ENCODE peak calls at places on chromosomes 6 and 20, in seven cellular contexts. U, X, J, K, W, H and F are unnamed samples.
A peak's percentile ranks its signal among the peaks of the same experiment; 100 is the strongest.

GRCh38 chr6:14619419-14619781 is 501.8 kb downstream of the CD83 start:
- DNase-seq in U (no peak), X (no peak), J (no peak), K (no peak), W (no peak), H (no peak), F (no peak)

GRCh38 chr20:57090590-57091560 is 175.6 kb downstream of the BMP7 start:
- DNase-seq in U (no peak), X (no peak), J (no peak), K (no peak), W (no peak), H (no peak), F (no peak)

GRCh38 chr6:134634952-134635351 is 314.9 kb downstream of the ALDH8A1 start:
- DNase-seq in U (no peak), X (no peak), J (no peak), K (no peak), W (no peak), H (no peak), F (no peak)

GRCh38 chr20:46150982-46151381 is 32.9 kb downstream of the CD40 start:
- DNase-seq in U (no peak), X (no peak), J (no peak), K (no peak), W (no peak), H (no peak), F (no peak)

GRCh38 chr6:35297541-35298481 is at the start of gene DEF6:
- DNase-seq in U (peak; percentile 74), X (peak; percentile 83), J (no peak), K (peak; percentile 87), W (peak; percentile 36), H (peak; percentile 79), F (peak; percentile 17)

GRCh38 chr20:51169813-51170212 is 146.9 kb upstream of the KCNG1 start:
- DNase-seq in U (no peak), X (no peak), J (no peak), K (no peak), W (no peak), H (no peak), F (no peak)

GRCh38 chr6:131368077-131368911 is 204.7 kb upstream of the ARG1 start:
- DNase-seq in U (peak; percentile 43), X (peak; percentile 49), J (no peak), K (peak; percentile 57), W (peak; percentile 15), H (peak; percentile 6), F (no peak)

GRCh38 chr20:35888659-35889058 is 65.6 kb downstream of the SCAND1 start:
- DNase-seq in U (no peak), X (no peak), J (no peak), K (no peak), W (no peak), H (no peak), F (no peak)

GRCh38 chr20:38730167-38730988 is 6.1 kb downstream of the SLC32A1 start:
- DNase-seq in U (no peak), X (no peak), J (no peak), K (no peak), W (no peak), H (no peak), F (no peak)

GRCh38 chr6:146028250-146028789 is 542 bp upstream of the GRM1 start:
- DNase-seq in U (peak; percentile 44), X (peak; percentile 63), J (no peak), K (peak; percentile 67), W (peak; percentile 69), H (peak; percentile 61), F (no peak)

GRCh38 chr20:34637245-34638185 is 39.4 kb downstream of the PIGU start:
- DNase-seq in U (peak; percentile 23), X (peak; percentile 46), J (peak; percentile 61), K (peak; percentile 91), W (no peak), H (peak; percentile 97), F (peak; percentile 46)

GRCh38 chr20:57089701-57090144 is 176.7 kb downstream of the BMP7 start:
- DNase-seq in U (peak; percentile 29), X (peak; percentile 34), J (no peak), K (peak; percentile 32), W (peak; percentile 32), H (peak; percentile 14), F (no peak)

GRCh38 chr20:46051556-46052323 is 22.7 kb downstream of the SLC12A5 start:
- DNase-seq in U (peak; percentile 31), X (no peak), J (no peak), K (no peak), W (peak; percentile 45), H (no peak), F (no peak)

GRCh38 chr6:6684365-6684833 is 95.9 kb downstream of the LY86 start:
- DNase-seq in U (no peak), X (no peak), J (no peak), K (no peak), W (no peak), H (no peak), F (no peak)

GRCh38 chr6:27144740-27145079 is 102.8 kb upstream of the PRSS16 start:
- DNase-seq in U (no peak), X (no peak), J (no peak), K (no peak), W (no peak), H (no peak), F (no peak)

DNA sequence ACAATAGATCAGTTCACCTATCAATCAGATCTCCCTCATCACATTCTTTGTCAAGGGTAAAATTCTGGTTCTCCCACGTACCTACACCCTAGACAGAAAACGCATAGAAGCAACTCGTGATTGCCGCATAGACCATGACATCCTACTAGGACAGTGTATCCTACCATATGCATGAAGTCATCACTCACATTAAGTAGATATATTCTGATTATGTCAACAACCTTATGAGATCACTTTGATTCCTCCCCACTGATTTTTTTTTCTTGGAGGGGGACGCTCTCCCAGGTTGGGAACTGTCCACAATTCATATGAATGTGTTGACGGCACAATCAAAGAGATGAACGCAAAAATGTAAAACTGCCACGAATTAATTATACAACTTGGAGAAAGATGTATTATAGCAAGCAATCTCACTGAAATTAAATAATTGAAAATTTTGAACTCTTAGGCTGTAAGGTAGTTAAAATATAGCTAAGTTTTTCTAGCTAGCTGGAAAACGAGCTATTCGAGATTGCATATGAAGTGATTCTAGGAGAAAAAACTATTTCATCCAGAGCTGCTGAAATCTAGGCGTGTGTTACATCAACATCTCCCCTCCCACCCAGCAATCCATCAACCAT is 82.5 kb upstream of the CCDC28A start:
- DNase-seq in U (no peak), X (no peak), J (no peak), K (no peak), W (no peak), H (no peak), F (no peak)
- H3K4me3 ChIP-seq in U (peak overlapping the region; percentile 77), X (peak overlapping the region; percentile 66), J (peak overlapping the region; percentile 58), K (peak overlapping the region; percentile 74), W (peak overlapping the region; percentile 36), H (peak overlapping the region; percentile 63), F (peak overlapping the region; percentile 73)

GRCh38 chr6:39004801-39005200 is 43.8 kb upstream of the GLP1R start:
- DNase-seq in U (no peak), X (no peak), J (no peak), K (no peak), W (no peak), H (no peak), F (no peak)

GRCh38 chr6:39007575-39007974 is 41.0 kb upstream of the GLP1R start:
- DNase-seq in U (no peak), X (no peak), J (no peak), K (no peak), W (no peak), H (no peak), F (no peak)

GRCh38 chr6:39003488-39003887 is 45.1 kb upstream of the GLP1R start:
- DNase-seq in U (no peak), X (no peak), J (no peak), K (no peak), W (no peak), H (no peak), F (no peak)

GRCh38 chr6:39005774-39006173 is 42.8 kb upstream of the GLP1R start:
- DNase-seq in U (no peak), X (no peak), J (no peak), K (no peak), W (no peak), H (no peak), F (no peak)

GRCh38 chr6:39003072-39003471 is 45.5 kb upstream of the GLP1R start:
- DNase-seq in U (no peak), X (no peak), J (no peak), K (no peak), W (no peak), H (peak; percentile 5), F (no peak)
- TF ChIP-seq CTCF in U (peak; percentile 6), X (no peak), J (no peak), K (peak; percentile 29), W (no peak), H (peak; percentile 15), F (no peak)

DNA sequence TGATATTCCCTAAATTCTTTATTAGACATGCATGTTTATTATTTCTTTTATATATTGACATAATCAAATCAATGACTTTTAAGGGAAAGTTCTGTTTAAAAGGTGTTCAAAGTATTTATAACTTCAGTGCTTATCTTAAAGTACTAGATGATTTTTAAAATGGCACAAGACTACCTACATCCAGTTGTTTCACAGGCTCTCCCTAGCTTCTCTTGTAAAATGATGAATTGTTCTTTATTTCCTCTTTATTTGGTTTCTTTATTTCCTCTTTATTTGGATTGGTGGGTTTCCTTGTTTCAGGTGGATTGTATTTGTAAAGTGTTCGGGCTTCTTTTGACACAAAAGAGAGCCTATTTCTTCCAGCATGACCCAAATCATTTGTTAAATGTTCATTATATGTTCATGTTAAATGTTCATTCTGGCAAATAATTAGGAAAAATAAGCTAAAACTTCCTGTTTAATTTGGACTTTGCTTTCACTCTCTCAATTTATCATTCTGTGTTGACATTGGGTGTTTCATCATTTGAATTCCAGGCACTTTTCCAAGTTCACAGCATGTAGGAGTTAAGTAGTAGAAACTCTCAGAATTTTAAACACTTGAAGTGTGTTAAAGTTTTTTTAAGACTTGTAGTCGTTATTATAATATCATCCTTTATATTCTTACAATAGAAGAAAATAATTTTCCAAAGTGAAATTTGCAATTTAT is 24.6 kb downstream of the MLIP start:
- DNase-seq in U (peak; percentile 73), X (peak; percentile 75), J (no peak), K (peak; percentile 78), W (no peak), H (peak; percentile 53), F (no peak)
- H3K4me3 ChIP-seq in U (no peak overlapping the region), X (no peak overlapping the region), J (no peak overlapping the region), K (no peak overlapping the region), W (no peak overlapping the region), H (no peak overlapping the region), F (no peak overlapping the region)

GRCh38 chr6:111580826-111581505 is 24.7 kb downstream of the TRAF3IP2 start:
- DNase-seq in U (no peak), X (no peak), J (no peak), K (no peak), W (no peak), H (peak; percentile 44), F (no peak)
- TF ChIP-seq CTCF in U (no peak), X (peak; percentile 1), J (no peak), K (no peak), W (no peak), H (no peak), F (no peak)

GRCh38 chr20:63696628-63697356 is at the start of gene TNFRSF6B:
- DNase-seq in U (no peak), X (no peak), J (no peak), K (no peak), W (no peak), H (no peak), F (no peak)
- H3K4me3 ChIP-seq in U (peak within 1 kb of the TSS; percentile 45), X (peak within 1 kb of the TSS; percentile 53), J (peak within 1 kb of the TSS; percentile 31), K (peak within 1 kb of the TSS; percentile 43), W (no peak within 1 kb of the TSS), H (peak within 1 kb of the TSS; percentile 46), F (peak within 1 kb of the TSS; percentile 12)

DNA sequence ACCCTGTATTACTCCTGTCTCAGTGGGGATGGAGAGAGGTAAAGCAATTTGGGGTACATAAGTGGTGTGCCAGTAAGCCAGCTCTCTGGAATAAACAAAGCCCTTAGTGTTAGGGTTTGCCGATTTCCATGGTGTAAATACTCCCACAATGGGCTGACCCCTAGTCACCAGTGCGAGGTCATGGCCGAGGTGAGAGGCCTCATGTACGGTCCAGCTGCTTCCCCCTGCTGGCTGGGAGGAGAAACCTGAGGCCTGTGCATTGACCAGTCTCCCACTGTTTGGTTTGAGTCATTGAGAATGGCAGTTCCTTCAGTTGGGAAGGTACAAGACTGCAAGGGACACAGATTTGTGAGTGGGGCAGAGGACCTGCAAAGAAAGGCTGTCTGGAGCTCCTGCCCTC is 382.0 kb downstream of the CDH26 start:
- DNase-seq in U (no peak), X (no peak), J (no peak), K (no peak), W (no peak), H (no peak), F (no peak)
- TF ChIP-seq CTCF in U (no peak), X (no peak), J (no peak), K (no peak), W (no peak), H (no peak), F (no peak)